ENCODE peak calls at places on chromosome X, in four cellular contexts. One of them, this sample, is unnamed.

GRCh38 chrX:29488919-29489318 is 726.4 kb upstream of the MAGEB2 start:
- DNase-seq in stimulated activated CD4-positive, alpha-beta T cell treated with anti-CD3 and anti-CD28 coated beads, Interleukin-2, amount 100 ng/mL, for 48 hours: no peak
- DNase-seq in fibroblast of mammary gland: no peak
- DNase-seq in activated naive CD8-positive, alpha-beta T cell treated with anti-CD3 and anti-CD28 coated beads for 36 hours: no peak
- DNase-seq in this sample: no peak

GRCh38 chrX:24646745-24647182 is 383 bp downstream of the PCYT1B start:
- DNase-seq in activated naive CD8-positive, alpha-beta T cell treated with anti-CD3 and anti-CD28 coated beads for 36 hours: no peak
- DNase-seq in fibroblast of mammary gland: peak
- DNase-seq in stimulated activated CD4-positive, alpha-beta T cell treated with anti-CD3 and anti-CD28 coated beads, Interleukin-2, amount 100 ng/mL, for 48 hours: no peak
- DNase-seq in this sample: no peak

GRCh38 chrX:105120460-105120859 is 100.0 kb downstream of the TEX13A start:
- DNase-seq in stimulated activated CD4-positive, alpha-beta T cell treated with anti-CD3 and anti-CD28 coated beads, Interleukin-2, amount 100 ng/mL, for 48 hours: no peak
- DNase-seq in fibroblast of mammary gland: no peak
- DNase-seq in activated naive CD8-positive, alpha-beta T cell treated with anti-CD3 and anti-CD28 coated beads for 36 hours: no peak
- DNase-seq in this sample: no peak

GRCh38 chrX:30735839-30736238 is 82.6 kb downstream of the GK start:
- DNase-seq in activated naive CD8-positive, alpha-beta T cell treated with anti-CD3 and anti-CD28 coated beads for 36 hours: peak
- DNase-seq in stimulated activated CD4-positive, alpha-beta T cell treated with anti-CD3 and anti-CD28 coated beads, Interleukin-2, amount 100 ng/mL, for 48 hours: peak
- DNase-seq in fibroblast of mammary gland: peak
- DNase-seq in this sample: peak

GRCh38 chrX:148310402-148311200 is 189.8 kb upstream of the AFF2 start:
- DNase-seq in fibroblast of mammary gland: no peak
- DNase-seq in stimulated activated CD4-positive, alpha-beta T cell treated with anti-CD3 and anti-CD28 coated beads, Interleukin-2, amount 100 ng/mL, for 48 hours: peak
- DNase-seq in activated naive CD8-positive, alpha-beta T cell treated with anti-CD3 and anti-CD28 coated beads for 36 hours: peak
- DNase-seq in this sample: peak

GRCh38 chrX:111868726-111869638 is 7.0 kb upstream of the TRPC5OS start:
- DNase-seq in activated naive CD8-positive, alpha-beta T cell treated with anti-CD3 and anti-CD28 coated beads for 36 hours: no peak
- DNase-seq in stimulated activated CD4-positive, alpha-beta T cell treated with anti-CD3 and anti-CD28 coated beads, Interleukin-2, amount 100 ng/mL, for 48 hours: no peak
- DNase-seq in fibroblast of mammary gland: no peak
- DNase-seq in this sample: no peak

GRCh38 chrX:44643723-44644122 is 101.1 kb upstream of the FUNDC1 start:
- DNase-seq in fibroblast of mammary gland: no peak
- DNase-seq in stimulated activated CD4-positive, alpha-beta T cell treated with anti-CD3 and anti-CD28 coated beads, Interleukin-2, amount 100 ng/mL, for 48 hours: no peak
- DNase-seq in activated naive CD8-positive, alpha-beta T cell treated with anti-CD3 and anti-CD28 coated beads for 36 hours: no peak
- DNase-seq in this sample: no peak

GRCh38 chrX:115560978-115561604 is at the start of gene PLS3:
- DNase-seq in stimulated activated CD4-positive, alpha-beta T cell treated with anti-CD3 and anti-CD28 coated beads, Interleukin-2, amount 100 ng/mL, for 48 hours: peak
- DNase-seq in activated naive CD8-positive, alpha-beta T cell treated with anti-CD3 and anti-CD28 coated beads for 36 hours: peak
- DNase-seq in fibroblast of mammary gland: peak
- DNase-seq in this sample: peak

GRCh38 chrX:19824603-19825002 is 62.8 kb downstream of the SH3KBP1 start:
- DNase-seq in fibroblast of mammary gland: peak
- DNase-seq in activated naive CD8-positive, alpha-beta T cell treated with anti-CD3 and anti-CD28 coated beads for 36 hours: peak
- DNase-seq in stimulated activated CD4-positive, alpha-beta T cell treated with anti-CD3 and anti-CD28 coated beads, Interleukin-2, amount 100 ng/mL, for 48 hours: no peak
- DNase-seq in this sample: peak

GRCh38 chrX:112636951-112637541 is 42.7 kb downstream of the LHFPL1 start:
- DNase-seq in stimulated activated CD4-positive, alpha-beta T cell treated with anti-CD3 and anti-CD28 coated beads, Interleukin-2, amount 100 ng/mL, for 48 hours: no peak
- DNase-seq in fibroblast of mammary gland: peak
- DNase-seq in activated naive CD8-positive, alpha-beta T cell treated with anti-CD3 and anti-CD28 coated beads for 36 hours: no peak
- DNase-seq in this sample: no peak

GRCh38 chrX:153993079-153993478 is 20.5 kb downstream of the TMEM187 start:
- DNase-seq in activated naive CD8-positive, alpha-beta T cell treated with anti-CD3 and anti-CD28 coated beads for 36 hours: no peak
- DNase-seq in fibroblast of mammary gland: no peak
- DNase-seq in stimulated activated CD4-positive, alpha-beta T cell treated with anti-CD3 and anti-CD28 coated beads, Interleukin-2, amount 100 ng/mL, for 48 hours: no peak
- DNase-seq in this sample: no peak

GRCh38 chrX:391717-392691 is 5.3 kb upstream of the PPP2R3B start:
- DNase-seq in stimulated activated CD4-positive, alpha-beta T cell treated with anti-CD3 and anti-CD28 coated beads, Interleukin-2, amount 100 ng/mL, for 48 hours: no peak
- DNase-seq in activated naive CD8-positive, alpha-beta T cell treated with anti-CD3 and anti-CD28 coated beads for 36 hours: no peak
- DNase-seq in fibroblast of mammary gland: no peak
- DNase-seq in this sample: no peak

GRCh38 chrX:44747317-44747716 is 96.5 kb upstream of the DUSP21 start:
- DNase-seq in fibroblast of mammary gland: no peak
- DNase-seq in stimulated activated CD4-positive, alpha-beta T cell treated with anti-CD3 and anti-CD28 coated beads, Interleukin-2, amount 100 ng/mL, for 48 hours: no peak
- DNase-seq in activated naive CD8-positive, alpha-beta T cell treated with anti-CD3 and anti-CD28 coated beads for 36 hours: no peak
- DNase-seq in this sample: no peak

GRCh38 chrX:40922307-40922706 is 162.9 kb upstream of the USP9X start:
- DNase-seq in fibroblast of mammary gland: peak
- DNase-seq in stimulated activated CD4-positive, alpha-beta T cell treated with anti-CD3 and anti-CD28 coated beads, Interleukin-2, amount 100 ng/mL, for 48 hours: no peak
- DNase-seq in activated naive CD8-positive, alpha-beta T cell treated with anti-CD3 and anti-CD28 coated beads for 36 hours: no peak
- DNase-seq in this sample: no peak

GRCh38 chrX:19303216-19303880 is 40.4 kb upstream of the PDHA1 start:
- DNase-seq in stimulated activated CD4-positive, alpha-beta T cell treated with anti-CD3 and anti-CD28 coated beads, Interleukin-2, amount 100 ng/mL, for 48 hours: no peak
- DNase-seq in fibroblast of mammary gland: peak
- DNase-seq in activated naive CD8-positive, alpha-beta T cell treated with anti-CD3 and anti-CD28 coated beads for 36 hours: no peak
- DNase-seq in this sample: no peak

GRCh38 chrX:43166874-43167273 is 388.9 kb upstream of the PPP1R2C start:
- DNase-seq in fibroblast of mammary gland: no peak
- DNase-seq in stimulated activated CD4-positive, alpha-beta T cell treated with anti-CD3 and anti-CD28 coated beads, Interleukin-2, amount 100 ng/mL, for 48 hours: no peak
- DNase-seq in activated naive CD8-positive, alpha-beta T cell treated with anti-CD3 and anti-CD28 coated beads for 36 hours: no peak
- DNase-seq in this sample: no peak

GRCh38 chrX:150616179-150616862 is 47.9 kb downstream of the MTM1 start:
- DNase-seq in stimulated activated CD4-positive, alpha-beta T cell treated with anti-CD3 and anti-CD28 coated beads, Interleukin-2, amount 100 ng/mL, for 48 hours: no peak
- DNase-seq in activated naive CD8-positive, alpha-beta T cell treated with anti-CD3 and anti-CD28 coated beads for 36 hours: no peak
- DNase-seq in fibroblast of mammary gland: no peak
- DNase-seq in this sample: no peak

GRCh38 chrX:22060952-22061351 is 28.8 kb downstream of the PHEX start:
- DNase-seq in fibroblast of mammary gland: no peak
- DNase-seq in stimulated activated CD4-positive, alpha-beta T cell treated with anti-CD3 and anti-CD28 coated beads, Interleukin-2, amount 100 ng/mL, for 48 hours: no peak
- DNase-seq in activated naive CD8-positive, alpha-beta T cell treated with anti-CD3 and anti-CD28 coated beads for 36 hours: no peak
- DNase-seq in this sample: no peak

GRCh38 chrX:73831500-73831899 is 268.5 kb downstream of the CHIC1 start:
- DNase-seq in fibroblast of mammary gland: no peak
- DNase-seq in activated naive CD8-positive, alpha-beta T cell treated with anti-CD3 and anti-CD28 coated beads for 36 hours: no peak
- DNase-seq in stimulated activated CD4-positive, alpha-beta T cell treated with anti-CD3 and anti-CD28 coated beads, Interleukin-2, amount 100 ng/mL, for 48 hours: no peak
- DNase-seq in this sample: no peak

GRCh38 chrX:19810370-19810769 is 77.0 kb downstream of the SH3KBP1 start:
- DNase-seq in stimulated activated CD4-positive, alpha-beta T cell treated with anti-CD3 and anti-CD28 coated beads, Interleukin-2, amount 100 ng/mL, for 48 hours: no peak
- DNase-seq in fibroblast of mammary gland: no peak
- DNase-seq in activated naive CD8-positive, alpha-beta T cell treated with anti-CD3 and anti-CD28 coated beads for 36 hours: no peak
- DNase-seq in this sample: no peak

GRCh38 chrX:17743913-17744312 is 6.6 kb downstream of the SCML1 start:
- DNase-seq in stimulated activated CD4-positive, alpha-beta T cell treated with anti-CD3 and anti-CD28 coated beads, Interleukin-2, amount 100 ng/mL, for 48 hours: no peak
- DNase-seq in activated naive CD8-positive, alpha-beta T cell treated with anti-CD3 and anti-CD28 coated beads for 36 hours: no peak
- DNase-seq in fibroblast of mammary gland: no peak
- DNase-seq in this sample: no peak

GRCh38 chrX:15567886-15568616 is 32.7 kb downstream of the ACE2 start:
- DNase-seq in fibroblast of mammary gland: no peak
- DNase-seq in stimulated activated CD4-positive, alpha-beta T cell treated with anti-CD3 and anti-CD28 coated beads, Interleukin-2, amount 100 ng/mL, for 48 hours: no peak
- DNase-seq in activated naive CD8-positive, alpha-beta T cell treated with anti-CD3 and anti-CD28 coated beads for 36 hours: no peak
- DNase-seq in this sample: no peak